ENCODE peak calls at places on chromosomes 12 and 14, in five cellular contexts. Z is body of pancreas, F is prostate gland, V is thyroid gland, H is gastrocnemius medialis. A is an unnamed sample.

GRCh38 chr12:45762185-45763110 is 32.9 kb downstream of the ARID2 start:
- DNase-seq in Z (no peak), H (no peak), F (peak; percentile 23), V (no peak), A (no peak)

GRCh38 chr12:49548481-49548821 is 9.6 kb downstream of the KCNH3 start:
- DNase-seq in H (no peak), V (no peak), Z (no peak), F (no peak), A (no peak)

GRCh38 chr14:29176876-29177275 is 410.3 kb downstream of the FOXG1 start:
- DNase-seq in V (no peak), Z (no peak), F (no peak), H (no peak), A (no peak)

GRCh38 chr12:132926417-132926833 is 29.7 kb downstream of the ZNF605 start:
- DNase-seq in Z (no peak), F (no peak), H (no peak), V (no peak), A (no peak)

GRCh38 chr12:128797119-128798118 is 26.3 kb downstream of the SLC15A4 start:
- DNase-seq in H (peak; percentile 72), F (no peak), Z (peak; percentile 2), V (no peak), A (no peak)

GRCh38 chr14:33509927-33510535 is 440.8 kb downstream of the EGLN3 start:
- DNase-seq in F (no peak), V (no peak), Z (no peak), H (no peak), A (no peak)

GRCh38 chr12:16949351-16949750 is 343.4 kb upstream of the LMO3 start:
- DNase-seq in F (no peak), V (no peak), Z (no peak), H (no peak), A (no peak)

GRCh38 chr12:8590842-8591545 is 21.7 kb downstream of the AICDA start:
- DNase-seq in Z (no peak), V (no peak), F (no peak), H (no peak), A (no peak)

GRCh38 chr12:65306603-65307501 is 28.4 kb downstream of the MSRB3 start:
- DNase-seq in H (no peak), F (no peak), V (no peak), Z (no peak), A (peak; percentile 48)

GRCh38 chr14:35406811-35407630 is 2.5 kb upstream of the NFKBIA start:
- DNase-seq in V (peak; percentile 34), Z (peak; percentile 47), H (peak; percentile 45), F (peak; percentile 45), A (no peak)

GRCh38 chr12:113114447-113115178 is 20.9 kb downstream of the RASAL1 start:
- DNase-seq in V (no peak), H (no peak), F (no peak), Z (no peak), A (no peak)

GRCh38 chr12:4829793-4830162 is 79.9 kb upstream of the KCNA1 start:
- DNase-seq in H (no peak), F (no peak), Z (no peak), V (no peak), A (no peak)

GRCh38 chr12:105444050-105444808 is 113.7 kb downstream of the C12orf75 start:
- DNase-seq in F (no peak), V (peak; percentile 19), H (no peak), Z (no peak), A (no peak)

GRCh38 chr14:20332946-20333782 is at the start of gene CCNB1IP1:
- DNase-seq in F (peak; percentile 77), H (peak; percentile 62), Z (peak; percentile 65), V (peak; percentile 67), A (peak; percentile 64)

GRCh38 chr12:117045175-117045997 is 53.8 kb downstream of the TESC start:
- DNase-seq in F (no peak), V (no peak), Z (no peak), H (no peak), A (no peak)

GRCh38 chr14:64233791-64234190 is 60.4 kb downstream of the ESR2 start:
- DNase-seq in H (no peak), F (no peak), Z (no peak), V (no peak), A (no peak)

DNA sequence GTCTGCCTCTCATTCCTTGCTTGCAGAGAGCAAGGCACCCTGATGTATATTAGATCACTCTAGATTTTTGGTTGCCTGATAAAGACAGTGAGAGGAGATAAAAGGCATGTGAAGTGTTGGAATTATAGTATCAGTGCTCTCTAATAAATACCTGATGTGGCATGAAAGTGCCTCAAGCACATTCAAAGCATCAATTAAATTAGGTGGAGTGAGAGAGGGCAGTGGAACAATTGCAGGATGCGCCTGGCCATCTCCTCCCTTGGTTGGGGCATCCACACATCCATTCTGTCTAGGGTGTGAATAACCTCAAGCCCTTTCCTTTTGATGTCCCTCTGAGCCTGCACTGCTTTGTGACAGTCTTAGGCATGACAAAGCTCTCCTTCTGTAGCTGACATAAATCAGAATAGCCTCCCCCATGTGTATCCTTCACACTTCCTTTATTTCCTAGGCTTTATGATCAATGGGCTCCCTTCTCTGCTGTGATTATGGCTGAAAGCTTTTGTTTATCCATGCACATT is 13.6 kb downstream of the EMP1 start:
- DNase-seq in V (no peak), F (no peak), H (no peak), Z (no peak), A (no peak)
- TF ChIP-seq POLR2A in V (no peak), F (no peak), H (no peak), Z (no peak), A (no peak)

GRCh38 chr12:11836964-11837286 is 187.5 kb downstream of the ETV6 start:
- DNase-seq in F (no peak), V (no peak), Z (no peak), H (no peak), A (no peak)
- H3K4me1 ChIP-seq in F (peaks cover 3% of the 10 kb centered on the region), V (peaks cover 61% of the 10 kb centered on the region), Z (peaks cover 67% of the 10 kb centered on the region), H (peaks cover 19% of the 10 kb centered on the region), A (peaks cover 29% of the 10 kb centered on the region)

GRCh38 chr14:30558675-30559555 is at the start of gene G2E3:
- DNase-seq in Z (peak; percentile 86), H (peak; percentile 73), V (peak; percentile 83), F (peak; percentile 86), A (peak; percentile 92)
- TF ChIP-seq POLR2A in Z (peak; percentile 85), H (peak; percentile 41), V (peak; percentile 81), F (peak; percentile 91), A (peak; percentile 85)

DNA sequence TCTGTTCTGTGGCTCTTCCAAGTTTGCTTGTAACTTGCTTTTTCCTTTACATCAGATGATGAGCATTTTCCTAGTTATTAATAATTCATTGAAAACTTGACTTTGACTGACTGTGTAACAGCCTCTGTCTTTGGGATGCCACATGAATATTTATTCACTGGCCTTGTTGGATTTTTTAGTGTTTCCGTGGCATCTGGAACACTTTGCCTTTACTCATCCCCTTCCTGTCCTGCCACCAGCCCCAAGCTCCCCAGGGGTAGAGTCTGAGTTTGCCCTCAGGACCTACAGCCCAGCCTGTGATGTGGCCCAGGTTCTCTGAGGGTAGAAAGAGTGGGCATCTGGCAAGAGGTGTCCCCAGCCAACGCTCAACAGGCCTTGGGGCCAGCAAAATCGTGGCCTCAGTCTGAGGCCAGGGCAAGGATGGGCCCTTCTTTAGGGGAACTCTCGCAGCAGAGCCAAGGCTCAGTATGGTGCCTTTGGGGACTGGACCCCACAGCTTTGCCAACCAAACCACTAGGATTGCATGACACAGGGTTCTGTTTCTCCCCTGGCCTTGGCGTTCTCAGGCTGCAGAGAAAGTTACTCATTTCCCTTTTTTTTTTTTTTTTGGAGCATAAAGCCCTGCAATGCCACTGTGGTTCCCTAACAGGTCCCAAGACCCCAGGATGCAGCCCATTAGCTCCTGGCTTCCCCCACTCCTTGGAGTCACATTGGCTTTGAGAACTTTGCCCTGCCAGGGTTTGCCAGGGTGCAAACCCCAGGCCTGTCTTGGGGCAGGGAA is 100.7 kb downstream of the LGMN start:
- DNase-seq in F (no peak), H (no peak), V (no peak), Z (no peak), A (no peak)
- H3K4me1 ChIP-seq in F (peaks cover 15% of the 10 kb centered on the region), H (no peaks in the 10 kb centered on the region), V (peaks cover 8% of the 10 kb centered on the region), Z (no peaks in the 10 kb centered on the region), A (peaks cover 29% of the 10 kb centered on the region)

GRCh38 chr12:59041241-59042121 is 121.2 kb upstream of the LRIG3 start:
- DNase-seq in Z (no peak), H (no peak), F (peak; percentile 34), V (no peak), A (no peak)
- TF ChIP-seq POLR2A in Z (no peak), H (no peak), F (no peak), V (no peak), A (no peak)

DNA sequence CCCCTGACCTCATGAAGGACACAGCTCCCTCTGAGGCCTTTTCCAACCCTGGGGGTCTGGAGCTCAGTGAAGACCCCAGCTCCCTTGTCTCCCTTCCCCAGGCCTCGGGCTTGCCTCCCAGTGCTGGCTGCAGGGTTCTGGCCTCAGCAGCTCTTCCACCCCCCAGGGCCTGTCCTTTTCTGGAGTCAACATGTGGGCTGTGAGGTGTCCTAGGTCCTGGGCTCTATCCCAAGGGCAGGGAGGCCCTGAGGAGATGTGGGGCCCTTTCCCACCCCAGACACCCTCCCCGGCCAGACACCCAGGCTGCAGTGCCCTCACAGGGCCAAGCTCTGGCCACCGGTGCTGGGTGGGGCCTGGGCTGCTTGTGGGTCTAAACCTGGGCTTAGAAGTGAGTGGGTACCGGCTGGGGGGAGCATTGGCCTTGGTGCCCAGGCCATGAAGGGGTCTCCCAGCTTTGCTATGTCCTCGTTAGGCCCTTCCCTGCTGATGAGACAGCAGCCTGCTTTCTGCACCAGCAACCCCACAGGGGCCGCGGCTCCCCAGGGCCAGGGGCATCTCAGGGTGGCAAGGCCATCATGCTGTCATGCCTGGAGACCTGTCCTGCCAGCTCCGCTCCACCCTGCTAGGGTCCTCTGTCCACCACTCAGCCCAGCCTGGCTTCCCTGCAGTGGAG is 2.7 kb upstream of the CRIP2 start:
- DNase-seq in H (no peak), F (no peak), V (no peak), Z (no peak), A (no peak)
- H3K4me1 ChIP-seq in H (peaks cover 46% of the 10 kb centered on the region), F (peaks cover 54% of the 10 kb centered on the region), V (peaks cover 78% of the 10 kb centered on the region), Z (peaks cover 59% of the 10 kb centered on the region), A (peaks cover 32% of the 10 kb centered on the region)

GRCh38 chr14:102076793-102077759 is 9.8 kb downstream of the HSP90AA1 start:
- DNase-seq in Z (no peak), F (no peak), V (no peak), H (no peak), A (no peak)

GRCh38 chr14:102079700-102079979 is 7.2 kb downstream of the HSP90AA1 start:
- DNase-seq in H (no peak), F (no peak), Z (no peak), V (no peak), A (no peak)

GRCh38 chr14:102078840-102079699 is 7.8 kb downstream of the HSP90AA1 start:
- DNase-seq in H (no peak), V (no peak), F (no peak), Z (no peak), A (no peak)

GRCh38 chr14:102080183-102081080 is 6.4 kb downstream of the HSP90AA1 start:
- DNase-seq in V (no peak), H (no peak), Z (no peak), F (no peak), A (no peak)

DNA sequence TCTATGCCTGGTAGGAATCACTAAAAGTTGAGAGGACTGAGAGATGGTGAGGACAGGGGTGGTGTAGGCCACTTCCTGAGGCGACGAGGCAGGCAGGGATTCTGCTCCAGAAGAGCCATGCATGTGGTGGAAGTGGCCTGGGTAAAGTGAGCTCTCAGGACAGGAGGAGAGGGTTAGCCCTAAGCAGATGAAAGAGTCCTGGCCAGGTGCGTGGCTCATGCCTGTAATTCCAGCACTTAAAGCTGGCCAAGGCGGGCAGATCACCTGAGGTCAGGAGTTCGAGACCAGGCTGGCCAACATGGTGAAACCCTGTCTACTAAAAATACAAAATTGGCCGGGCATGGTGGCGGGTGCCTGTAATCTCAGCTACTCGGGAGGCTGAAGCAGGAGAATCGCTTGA is 8.5 kb downstream of the HSP90AA1 start:
- DNase-seq in F (no peak), H (no peak), V (no peak), Z (no peak), A (no peak)
- TF ChIP-seq POLR2A in F (no peak), H (no peak), V (no peak), Z (no peak), A (no peak)

GRCh38 chr12:92188517-92189188 is 43.0 kb upstream of the BTG1 start:
- DNase-seq in H (no peak), V (no peak), Z (no peak), F (no peak), A (no peak)
- H3K4me1 ChIP-seq in H (no peaks in the 10 kb centered on the region), V (no peaks in the 10 kb centered on the region), Z (no peaks in the 10 kb centered on the region), F (no peaks in the 10 kb centered on the region), A (no peaks in the 10 kb centered on the region)